ENCODE peak calls at places on chromosomes 13 and 19, in five cellular contexts. C is nephron progenitor cell; T is NCI-H1105 treated with DMSO at 0.1 percent for 48 hours; I is amniotic epithelial cell; G is CD8-positive, alpha-beta T cell. R is an unnamed sample.

GRCh38 chr13:79392882-79393563 is 13.0 kb downstream of the RBM26 start:
- DNase-seq in G (no peak), I (peak), T (no peak), C (no peak), R (peak)

GRCh38 chr13:41678320-41678719 is 221.0 kb downstream of the RGCC start:
- DNase-seq in C (no peak), I (no peak), G (no peak), T (no peak), R (no peak)

GRCh38 chr19:55368701-55369563 is 1.3 kb downstream of the IL11 start:
- DNase-seq in I (peak), C (peak), G (no peak), T (no peak), R (peak)

GRCh38 chr19:51722492-51722891 is 1.3 kb downstream of the HAS1 start:
- DNase-seq in G (no peak), C (no peak), T (no peak), I (no peak), R (no peak)

GRCh38 chr19:7658219-7658686 is 10.6 kb upstream of the RETN start:
- DNase-seq in I (no peak), T (no peak), G (no peak), C (no peak), R (no peak)

GRCh38 chr13:99053636-99054233 is 75.9 kb upstream of the DOCK9 start:
- DNase-seq in C (no peak), I (no peak), G (no peak), T (no peak), R (peak)

GRCh38 chr19:4988770-4989251 is 19.9 kb downstream of the KDM4B start:
- DNase-seq in C (no peak), T (no peak), I (peak), G (no peak), R (no peak)

GRCh38 chr13:39263033-39263432 is 224.8 kb downstream of the NHLRC3 start:
- DNase-seq in C (peak), T (peak), I (peak), G (no peak), R (peak)

GRCh38 chr19:12779162-12779993 is 4.0 kb upstream of the HOOK2 start:
- DNase-seq in C (no peak), T (peak), G (no peak), I (peak), R (peak)

GRCh38 chr13:47545630-47546029 is 455.4 kb downstream of the SUCLA2 start:
- DNase-seq in G (no peak), I (no peak), T (no peak), C (no peak), R (no peak)

GRCh38 chr19:53808710-53809125 is 15.4 kb downstream of the NLRP12 start:
- DNase-seq in C (no peak), I (peak), T (no peak), G (no peak), R (no peak)

GRCh38 chr13:32261567-32261966 is 53.6 kb downstream of the ZAR1L start:
- DNase-seq in T (no peak), C (no peak), G (no peak), I (peak), R (peak)

GRCh38 chr13:105703843-105704242 is 831.6 kb downstream of the EFNB2 start:
- DNase-seq in T (no peak), C (no peak), G (no peak), I (no peak), R (no peak)

GRCh38 chr13:51848674-51849073 is 3.7 kb upstream of the TMEM272 start:
- DNase-seq in G (no peak), T (no peak), C (no peak), I (peak), R (no peak)

GRCh38 chr19:15260939-15261338 is 28.7 kb upstream of the EPHX3 start:
- DNase-seq in I (no peak), G (no peak), C (no peak), T (no peak), R (no peak)

GRCh38 chr13:20711301-20712044 is 8.0 kb downstream of the IL17D start:
- DNase-seq in G (no peak), C (peak), T (no peak), I (no peak), R (peak)

GRCh38 chr19:44658069-44658727 is 13.1 kb upstream of the CEACAM19 start:
- DNase-seq in C (no peak), G (no peak), T (no peak), I (no peak), R (no peak)

GRCh38 chr13:100547805-100548204 is 40.8 kb downstream of the GGACT start:
- DNase-seq in C (no peak), I (peak), T (peak), G (no peak), R (no peak)

GRCh38 chr13:102970542-102970941 is 95.7 kb downstream of the SLC10A2 start:
- DNase-seq in C (no peak), G (no peak), T (no peak), I (no peak), R (no peak)

GRCh38 chr19:56423985-56424353 is 19.8 kb downstream of the ZNF583 start:
- DNase-seq in C (no peak), G (no peak), T (no peak), I (peak), R (no peak)

GRCh38 chr13:114279770-114280169 is 1.6 kb upstream of the UPF3A start:
- DNase-seq in G (no peak), T (no peak), C (no peak), I (no peak), R (no peak)

GRCh38 chr19:56158170-56158757 is 17.2 kb downstream of the ZNF444 start:
- DNase-seq in I (no peak), G (no peak), T (no peak), C (no peak), R (no peak)

GRCh38 chr13:59398127-59398526 is 765.6 kb downstream of the DIAPH3 start:
- DNase-seq in G (no peak), I (peak), T (no peak), C (no peak), R (no peak)